ENCODE peak calls at places on chromosomes 11 and 22, in five cellular contexts. F is GM12892, K is breast epithelium, J is GM12891, Z is transverse colon. T is an unnamed sample.

GRCh38 chr11:110095554-110095953 is 2.4 kb downstream of the ZC3H12C start:
- DNase-seq in F (no peak), K (no peak), J (no peak), Z (no peak), T (no peak)

GRCh38 chr11:27926981-27927481 is 180.9 kb downstream of the KIF18A start:
- DNase-seq in F (no peak), K (no peak), J (no peak), Z (no peak), T (no peak)

GRCh38 chr11:76083563-76084451 is 122.5 kb downstream of the WNT11 start:
- DNase-seq in F (no peak), K (no peak), J (no peak), Z (no peak), T (no peak)

GRCh38 chr11:10293423-10294288 is at the start of gene SBF2:
- DNase-seq in F (peak), K (peak), J (no peak), Z (peak), T (peak)

GRCh38 chr11:18064035-18064434 is 18.0 kb upstream of the TPH1 start:
- DNase-seq in F (no peak), K (no peak), J (no peak), Z (no peak), T (no peak)

GRCh38 chr11:109940816-109941215 is 152.4 kb upstream of the ZC3H12C start:
- DNase-seq in F (no peak), K (no peak), J (no peak), Z (no peak), T (no peak)

GRCh38 chr11:124405611-124406010 is 6.8 kb upstream of the OR8B3 start:
- DNase-seq in F (no peak), K (no peak), J (no peak), Z (no peak), T (no peak)

GRCh38 chr22:47190957-47191323 is 428.5 kb downstream of the TBC1D22A start:
- DNase-seq in F (no peak), K (peak), J (no peak), Z (no peak), T (peak)

GRCh38 chr11:65298655-65299179 is 15.9 kb upstream of the CDC42EP2 start:
- DNase-seq in F (no peak), K (no peak), J (no peak), Z (peak), T (no peak)
- TF ChIP-seq POLR2AphosphoS5 in F (no peak), K (no peak), J (no peak), Z (peak), T (no peak)

DNA sequence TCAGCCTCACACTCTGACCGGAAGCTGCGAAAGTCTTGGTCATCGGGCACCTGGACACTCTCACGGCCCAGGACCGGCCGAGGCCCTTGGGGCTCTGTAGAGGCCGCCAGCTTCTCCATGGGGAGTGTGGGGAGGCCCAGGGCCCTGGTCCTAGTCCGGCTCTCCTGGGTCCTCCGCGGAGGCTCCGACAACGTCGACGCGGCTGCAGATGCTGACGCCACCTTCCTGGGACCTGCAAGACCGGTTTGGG is 12.9 kb downstream of the STARD10 start:
- DNase-seq in F (no peak), K (peak), J (no peak), Z (peak), T (peak)
- TF ChIP-seq POLR2AphosphoS5 in F (no peak), K (peak), J (no peak), Z (no peak), T (no peak)

GRCh38 chr11:121576531-121576930 is 123.8 kb upstream of the SORL1-AS1 start:
- DNase-seq in F (no peak), K (no peak), J (no peak), Z (no peak), T (no peak)

GRCh38 chr11:121575963-121576290 is 123.2 kb upstream of the SORL1-AS1 start:
- DNase-seq in F (no peak), K (no peak), J (no peak), Z (no peak), T (no peak)

GRCh38 chr11:121577106-121577505 is 124.3 kb upstream of the SORL1-AS1 start:
- DNase-seq in F (no peak), K (no peak), J (no peak), Z (no peak), T (no peak)

GRCh38 chr11:121572581-121573059 is 119.9 kb upstream of the SORL1-AS1 start:
- DNase-seq in F (no peak), K (no peak), J (no peak), Z (no peak), T (no peak)

DNA sequence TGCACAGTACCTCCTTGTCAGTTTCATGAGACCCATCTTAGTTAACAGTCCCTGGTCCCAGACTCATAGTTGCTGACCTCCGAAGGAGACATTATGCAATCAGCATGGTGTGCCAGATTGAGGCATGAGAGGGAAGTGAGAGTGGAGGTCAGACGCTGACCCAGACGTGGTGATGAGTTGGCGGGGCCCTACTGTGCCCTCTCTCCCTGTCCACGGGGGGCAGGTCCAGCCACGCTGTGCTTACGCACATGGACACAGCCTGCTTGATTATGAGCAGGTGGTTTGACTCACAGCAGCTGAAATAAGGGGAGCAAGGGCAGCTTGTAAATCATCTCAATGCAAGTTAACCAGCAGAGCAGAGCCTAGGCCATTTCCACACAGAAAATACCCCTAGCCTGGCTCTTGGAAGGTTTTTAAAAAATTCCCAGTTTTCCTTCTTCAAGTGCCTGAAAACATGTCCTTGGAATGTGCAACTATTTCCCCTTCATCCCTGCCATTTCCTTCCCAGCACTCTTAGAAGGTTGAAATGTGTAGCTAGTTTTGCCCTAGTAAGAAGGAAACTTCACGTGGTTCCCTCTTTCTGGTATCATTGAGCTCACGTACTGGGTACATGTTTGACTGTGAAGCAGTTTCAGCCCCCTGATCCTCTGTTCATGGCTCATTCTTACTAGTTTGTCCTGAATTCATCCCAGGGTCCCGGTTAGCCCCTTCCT is 122.6 kb upstream of the SORL1-AS1 start:
- DNase-seq in F (no peak), K (no peak), J (no peak), Z (peak), T (peak)
- TF ChIP-seq POLR2AphosphoS5 in F (peak), K (peak), J (no peak), Z (peak), T (peak)

DNA sequence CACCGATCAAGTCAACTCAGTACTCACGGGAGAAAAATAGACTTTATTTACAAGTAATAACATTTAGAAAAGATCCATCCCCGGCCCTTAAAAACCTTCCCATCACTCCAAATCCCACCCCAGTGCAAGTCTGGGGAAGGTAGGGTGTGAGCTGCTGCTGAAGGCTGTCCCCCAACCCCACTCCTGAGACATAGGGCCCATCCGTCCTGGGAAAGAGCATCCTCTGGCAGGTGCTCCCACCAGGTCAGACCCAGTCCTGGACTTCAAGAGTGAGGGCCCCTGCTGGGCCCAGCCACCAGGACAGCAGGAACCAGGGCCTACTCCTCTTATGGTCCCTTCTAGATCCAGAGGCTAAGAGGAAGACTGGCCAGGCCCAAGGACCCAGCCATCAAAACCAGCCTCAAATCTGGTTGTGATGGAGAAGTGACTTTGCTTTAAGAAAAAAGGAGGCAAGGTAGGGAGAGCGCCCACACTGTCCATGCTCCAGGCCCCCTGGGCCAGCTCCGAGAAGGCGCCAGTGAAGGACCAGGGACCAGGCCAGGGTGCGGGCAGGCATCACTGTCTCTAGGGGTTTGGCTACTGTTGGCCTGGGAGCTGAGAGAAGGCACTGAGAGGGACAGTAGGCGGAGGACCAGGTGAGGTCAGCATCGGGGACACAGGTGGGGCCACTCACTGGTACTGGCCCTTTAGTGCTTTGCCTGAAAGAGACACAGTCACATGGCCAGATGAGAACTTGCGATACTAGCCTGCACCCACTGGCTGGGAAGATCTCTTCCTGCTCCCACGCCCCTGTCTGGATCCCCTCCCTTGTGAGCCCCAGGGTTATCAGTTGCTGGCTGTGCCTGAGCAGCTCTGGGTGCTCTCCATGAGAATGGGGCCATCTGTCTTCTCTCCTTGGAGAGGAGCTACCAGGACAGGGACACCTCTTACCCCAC is 4.4 kb downstream of the IL18BP start:
- DNase-seq in F (no peak), K (peak), J (no peak), Z (no peak), T (no peak)
- TF ChIP-seq POLR2AphosphoS5 in F (peak), K (no peak), J (no peak), Z (no peak), T (no peak)

GRCh38 chr11:41826129-41826528 is 366.7 kb upstream of the LRRC4C start:
- DNase-seq in F (no peak), K (no peak), J (no peak), Z (no peak), T (no peak)
- TF ChIP-seq POLR2AphosphoS5 in F (no peak), K (no peak), J (no peak), Z (no peak), T (no peak)

GRCh38 chr11:68582416-68583046 is 101.8 kb upstream of the GAL start:
- DNase-seq in F (no peak), K (no peak), J (no peak), Z (no peak), T (no peak)

GRCh38 chr11:68581901-68582300 is 102.4 kb upstream of the GAL start:
- DNase-seq in F (no peak), K (no peak), J (no peak), Z (no peak), T (no peak)

GRCh38 chr11:68583047-68583446 is 101.3 kb upstream of the GAL start:
- DNase-seq in F (no peak), K (no peak), J (no peak), Z (no peak), T (no peak)

GRCh38 chr11:68579455-68579854 is 104.9 kb upstream of the GAL start:
- DNase-seq in F (no peak), K (no peak), J (no peak), Z (no peak), T (no peak)

GRCh38 chr11:68581439-68581838 is 102.9 kb upstream of the GAL start:
- DNase-seq in F (no peak), K (no peak), J (no peak), Z (no peak), T (no peak)
- TF ChIP-seq POLR2AphosphoS5 in F (no peak), K (no peak), J (no peak), Z (no peak), T (no peak)

GRCh38 chr22:43260818-43261217 is 73.9 kb upstream of the TTLL12 start:
- DNase-seq in F (no peak), K (no peak), J (no peak), Z (no peak), T (no peak)

GRCh38 chr22:43262990-43263644 is 76.2 kb upstream of the TTLL12 start:
- DNase-seq in F (peak), K (no peak), J (peak), Z (peak), T (peak)

GRCh38 chr22:43266117-43266516 is 77.1 kb downstream of the SCUBE1 start:
- DNase-seq in F (no peak), K (no peak), J (no peak), Z (no peak), T (no peak)

GRCh38 chr22:43267332-43267731 is 75.8 kb downstream of the SCUBE1 start:
- DNase-seq in F (no peak), K (no peak), J (no peak), Z (no peak), T (no peak)

DNA sequence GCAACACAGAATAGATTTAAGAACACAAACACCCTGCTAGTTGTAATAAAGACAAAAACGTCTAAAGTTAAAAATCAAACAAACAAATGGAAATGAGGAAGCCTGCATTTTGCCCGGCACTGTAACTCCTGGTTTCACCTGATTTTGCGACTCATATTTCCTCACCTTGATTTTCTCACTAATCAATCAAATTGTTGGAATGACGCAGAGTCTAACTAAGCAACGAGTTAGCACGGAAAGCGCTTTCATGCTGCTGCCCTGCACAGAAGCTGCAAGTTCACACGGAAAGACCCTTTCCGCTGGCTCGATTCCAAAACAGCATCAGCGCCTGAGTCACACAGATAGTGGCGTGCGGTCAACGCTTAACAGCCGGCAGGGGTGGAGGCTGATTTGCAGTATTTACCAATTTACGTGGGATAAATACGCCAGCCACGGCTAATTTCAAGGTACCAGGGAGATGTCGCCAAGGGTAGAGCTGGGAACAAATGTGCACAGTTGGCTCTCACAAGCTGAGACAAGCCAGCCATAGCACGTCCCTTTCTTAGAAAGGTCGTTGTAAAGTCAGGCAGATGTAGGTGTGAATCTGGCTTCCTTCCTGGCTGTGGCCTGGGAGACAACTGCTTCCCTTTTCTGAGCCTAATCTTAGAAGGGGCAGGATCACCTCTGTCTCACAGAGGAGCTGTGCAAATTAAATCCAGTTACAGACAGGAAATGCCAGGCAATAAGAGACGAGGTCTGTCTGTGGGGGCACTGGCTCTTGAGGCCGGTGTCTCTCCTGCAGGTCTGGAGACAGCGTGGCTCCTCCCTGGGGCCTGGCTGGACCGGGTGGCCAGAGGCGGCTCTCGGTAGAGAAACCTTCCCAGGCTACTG is 76.9 kb upstream of the TTLL12 start:
- DNase-seq in F (peak), K (no peak), J (peak), Z (peak), T (peak)
- TF ChIP-seq POLR2AphosphoS5 in F (peak), K (no peak), J (peak), Z (no peak), T (no peak)

T was measured in stomach.